ENCODE peak calls at places on chromosomes 2 and 18, in nine cellular contexts. F is GM19239, M is HFFc6, R is T-helper 9 cell, C is MM.1S, I is IMR-90, T is occipital lobe, L is A549, Y is neural crest cell. U is an unnamed sample.

GRCh38 chr18:51188024-51188701 is 9.3 kb downstream of the MEX3C start:
- DNase-seq in F (no peak), M (no peak), R (no peak), C (peak), I (no peak), T (no peak), L (no peak), Y (no peak), U (no peak)

GRCh38 chr2:232203936-232204335 is 174.6 kb upstream of the ALPP start:
- DNase-seq in F (no peak), M (no peak), R (no peak), C (no peak), I (no peak), T (no peak), L (no peak), Y (no peak), U (no peak)

GRCh38 chr18:5979971-5980457 is 84.7 kb upstream of the TMEM200C start:
- DNase-seq in F (no peak), M (no peak), R (no peak), C (peak), I (no peak), T (no peak), L (no peak), Y (no peak), U (no peak)

GRCh38 chr2:238157506-238158017 is 1.2 kb upstream of the ERFE start:
- DNase-seq in F (no peak), M (no peak), R (no peak), C (no peak), I (no peak), T (no peak), L (no peak), Y (no peak), U (no peak)

GRCh38 chr2:84866121-84866520 is 14.8 kb downstream of the TRABD2A start:
- DNase-seq in F (no peak), M (no peak), R (no peak), C (no peak), I (peak), T (no peak), L (no peak), Y (no peak), U (no peak)

GRCh38 chr2:88737385-88737784 is 45.9 kb downstream of the RPIA start:
- DNase-seq in F (no peak), M (peak), R (no peak), C (no peak), I (peak), T (no peak), L (no peak), Y (no peak), U (peak)

GRCh38 chr2:175233135-175233719 is 51.7 kb upstream of the ATP5MC3 start:
- DNase-seq in F (no peak), M (peak), R (no peak), C (no peak), I (peak), T (no peak), L (no peak), Y (no peak), U (no peak)

GRCh38 chr2:130821867-130822266 is 14.8 kb upstream of the ARHGEF4 start:
- DNase-seq in F (no peak), M (no peak), R (no peak), C (no peak), I (no peak), T (no peak), L (no peak), Y (no peak), U (no peak)

GRCh38 chr18:63016270-63016669 is 300.9 kb downstream of the PHLPP1 start:
- DNase-seq in F (peak), M (peak), R (peak), C (peak), I (peak), T (no peak), L (peak), Y (peak), U (peak)

GRCh38 chr2:108586631-108587030 is 52.4 kb downstream of the LIMS1 start:
- DNase-seq in F (no peak), M (no peak), R (no peak), C (no peak), I (no peak), T (no peak), L (no peak), Y (no peak), U (no peak)

GRCh38 chr2:15671842-15672815 is 80.5 kb downstream of the DDX1 start:
- DNase-seq in F (no peak), M (no peak), R (no peak), C (no peak), I (no peak), T (no peak), L (no peak), Y (no peak), U (no peak)

GRCh38 chr2:154740360-154740759 is 41.9 kb downstream of the KCNJ3 start:
- DNase-seq in F (no peak), M (no peak), R (no peak), C (no peak), I (no peak), T (no peak), L (no peak), Y (no peak), U (no peak)

GRCh38 chr2:23532311-23533013 is 147.5 kb downstream of the KLHL29 start:
- DNase-seq in F (peak), M (no peak), R (peak), C (no peak), I (no peak), T (no peak), L (no peak), Y (no peak), U (no peak)

GRCh38 chr2:201058914-201059313 is 12.6 kb downstream of the HYCC2 start:
- DNase-seq in F (no peak), M (no peak), R (no peak), C (no peak), I (no peak), T (no peak), L (no peak), Y (no peak), U (no peak)

GRCh38 chr2:210663574-210663973 is 107.2 kb downstream of the CPS1 start:
- DNase-seq in F (no peak), M (no peak), R (no peak), C (peak), I (peak), T (no peak), L (no peak), Y (no peak), U (no peak)

GRCh38 chr18:54154231-54154630 is 70.2 kb downstream of the MBD2 start:
- DNase-seq in F (no peak), M (no peak), R (no peak), C (no peak), I (no peak), T (no peak), L (no peak), Y (no peak), U (no peak)

GRCh38 chr2:215486973-215487372 is 51.1 kb upstream of the FN1 start:
- DNase-seq in F (no peak), M (no peak), R (no peak), C (no peak), I (no peak), T (no peak), L (no peak), Y (no peak), U (no peak)

GRCh38 chr2:174174741-174175140 is 73.6 kb downstream of the OLA1 start:
- DNase-seq in F (no peak), M (no peak), R (no peak), C (no peak), I (no peak), T (no peak), L (no peak), Y (no peak), U (no peak)

GRCh38 chr2:112630268-112630667 is 15.5 kb upstream of the SLC20A1 start:
- DNase-seq in F (no peak), M (no peak), R (no peak), C (no peak), I (no peak), T (no peak), L (no peak), Y (no peak), U (no peak)

GRCh38 chr2:29114841-29115609 is at the start of gene CLIP4:
- DNase-seq in F (peak), M (peak), R (peak), C (no peak), I (peak), T (peak), L (peak), Y (peak), U (no peak)

GRCh38 chr18:31723639-31723997 is 37.1 kb downstream of the SLC25A52 start:
- DNase-seq in F (no peak), M (no peak), R (no peak), C (no peak), I (no peak), T (no peak), L (no peak), Y (no peak), U (no peak)

GRCh38 chr2:15006667-15007066 is 374.1 kb downstream of the LRATD1 start:
- DNase-seq in F (no peak), M (no peak), R (no peak), C (peak), I (no peak), T (no peak), L (no peak), Y (no peak), U (no peak)

GRCh38 chr18:50863840-50864239 is 15.1 kb upstream of the ME2 start:
- DNase-seq in F (no peak), M (no peak), R (no peak), C (no peak), I (no peak), T (no peak), L (no peak), Y (no peak), U (no peak)

GRCh38 chr2:86249176-86249842 is 50.1 kb downstream of the MRPL35 start:
- DNase-seq in F (no peak), M (peak), R (no peak), C (peak), I (peak), T (peak), L (no peak), Y (no peak), U (peak)

GRCh38 chr2:98253461-98254073 is 92.7 kb upstream of the CNGA3 start:
- DNase-seq in F (no peak), M (no peak), R (no peak), C (no peak), I (no peak), T (peak), L (no peak), Y (no peak), U (peak)

GRCh38 chr18:407825-408224 is 92.7 kb downstream of the COLEC12 start:
- DNase-seq in F (no peak), M (no peak), R (no peak), C (no peak), I (no peak), T (no peak), L (no peak), Y (no peak), U (no peak)

GRCh38 chr2:85804583-85804982 is 50.8 kb downstream of the ATOH8 start:
- DNase-seq in F (peak), M (no peak), R (no peak), C (no peak), I (no peak), T (no peak), L (peak), Y (no peak), U (no peak)

GRCh38 chr2:209908511-209908910 is 93.9 kb upstream of the RPE start:
- DNase-seq in F (no peak), M (no peak), R (no peak), C (no peak), I (no peak), T (no peak), L (no peak), Y (no peak), U (no peak)

GRCh38 chr2:130728007-130728454 is 839 bp upstream of the GPR148 start:
- DNase-seq in F (no peak), M (no peak), R (peak), C (peak), I (no peak), T (no peak), L (no peak), Y (no peak), U (no peak)

GRCh38 chr2:109199790-109200189 is 70.8 kb downstream of the SH3RF3 start:
- DNase-seq in F (no peak), M (no peak), R (no peak), C (no peak), I (no peak), T (no peak), L (no peak), Y (no peak), U (no peak)

GRCh38 chr2:71930073-71930681 is 217.5 kb downstream of the CYP26B1 start:
- DNase-seq in F (no peak), M (peak), R (no peak), C (no peak), I (no peak), T (no peak), L (no peak), Y (peak), U (no peak)

GRCh38 chr18:55634545-55634944 is 46.6 kb upstream of the TCF4 start:
- DNase-seq in F (no peak), M (peak), R (no peak), C (no peak), I (peak), T (no peak), L (no peak), Y (no peak), U (peak)

GRCh38 chr2:14621874-14622273 is 10.6 kb upstream of the LRATD1 start:
- DNase-seq in F (no peak), M (no peak), R (no peak), C (no peak), I (no peak), T (no peak), L (no peak), Y (no peak), U (no peak)

GRCh38 chr2:127526940-127527804 is 883 bp upstream of the IWS1 start:
- DNase-seq in F (no peak), M (no peak), R (no peak), C (peak), I (no peak), T (no peak), L (peak), Y (no peak), U (no peak)

GRCh38 chr2:192017844-192018243 is 171.0 kb upstream of the CAVIN2 start:
- DNase-seq in F (no peak), M (no peak), R (no peak), C (no peak), I (no peak), T (no peak), L (no peak), Y (no peak), U (no peak)

GRCh38 chr2:160425794-160426193 is 67.8 kb downstream of the RBMS1 start:
- DNase-seq in F (no peak), M (no peak), R (no peak), C (no peak), I (no peak), T (no peak), L (no peak), Y (no peak), U (no peak)

GRCh38 chr18:35303610-35304009 is 13.6 kb upstream of the ZSCAN30 start:
- DNase-seq in F (no peak), M (no peak), R (no peak), C (no peak), I (no peak), T (no peak), L (no peak), Y (no peak), U (no peak)

U was measured in GM04503.